ENCODE peak calls at places on chromosomes 11 and 22, in six cellular contexts. T is hypothalamus; Y is ACHN; R is Jurkat, Clone E6-1; D is NCI-H1105 treated with DMSO at 0.1 percent for 48 hours; O is NCI-H146. H is an unnamed sample.

GRCh38 chr22:39686178-39686620 is 115.6 kb downstream of the CACNA1I start:
- DNase-seq in T (no peak), R (no peak), D (no peak), O (no peak), Y (no peak), H (no peak)

GRCh38 chr11:94002226-94002625 is 18.9 kb upstream of the HEPHL1 start:
- DNase-seq in T (no peak), Y (no peak), D (no peak), R (no peak), O (no peak), H (no peak)

GRCh38 chr11:26575946-26576345 is 3.9 kb upstream of the MUC15 start:
- DNase-seq in D (peak), T (no peak), R (no peak), Y (no peak), O (no peak), H (no peak)

GRCh38 chr11:20000393-20001134 is 159.7 kb downstream of the DBX1 start:
- DNase-seq in R (no peak), T (no peak), D (peak), O (peak), Y (no peak), H (peak)

GRCh38 chr11:70700871-70701270 is 302.5 kb downstream of the CTTN start:
- DNase-seq in O (no peak), D (no peak), R (no peak), Y (no peak), T (no peak), H (no peak)

GRCh38 chr22:48899523-48900326 is 927.9 kb downstream of the BRD1 start:
- DNase-seq in Y (no peak), D (no peak), T (no peak), R (no peak), O (no peak), H (no peak)

GRCh38 chr22:40627612-40628011 is 8.9 kb downstream of the MRTFA start:
- DNase-seq in D (no peak), O (no peak), T (no peak), Y (no peak), R (no peak), H (no peak)

GRCh38 chr11:82174610-82175009 is 559.1 kb downstream of the FAM181B start:
- DNase-seq in R (peak), D (no peak), O (no peak), Y (peak), T (no peak), H (no peak)

GRCh38 chr11:125275905-125276634 is 111.5 kb downstream of the PKNOX2 start:
- DNase-seq in T (no peak), R (no peak), O (no peak), D (peak), Y (no peak), H (no peak)